ENCODE peak calls at places on chromosome 13, in eight cellular contexts. F is cardiac muscle cell, C is SK-N-SH, D is uterus, Z is GM12865, K is breast epithelium, V is Panc1, T is lower lobe of right lung. I is an unnamed sample.

GRCh38 chr13:105048685-105049084 is 1486.8 kb downstream of the EFNB2 start:
- DNase-seq in C (no peak), Z (peak; percentile 45), D (no peak), T (no peak), K (no peak), F (no peak), V (no peak), I (no peak)

GRCh38 chr13:113651511-113652403 is 6.2 kb downstream of the ATP4B start:
- DNase-seq in C (no peak), F (no peak), V (no peak), D (peak; percentile 8), T (peak; percentile 48), Z (no peak), K (peak; percentile 41), I (no peak)

GRCh38 chr13:73984201-73984600 is 150.0 kb downstream of the KLF12 start:
- DNase-seq in F (no peak), V (no peak), C (no peak), Z (no peak), D (no peak), K (no peak), T (no peak), I (no peak)

GRCh38 chr13:97307882-97308624 is 85.9 kb downstream of the MBNL2 start:
- DNase-seq in K (no peak), T (no peak), C (peak; percentile 45), V (no peak), D (no peak), F (peak; percentile 48), Z (no peak), I (no peak)

GRCh38 chr13:65488606-65489005 is 1741.5 kb downstream of the PCDH9 start:
- DNase-seq in Z (peak; percentile 1), K (no peak), T (no peak), D (no peak), V (no peak), C (no peak), F (no peak), I (no peak)

GRCh38 chr13:70203661-70204229 is 95.5 kb upstream of the KLHL1 start:
- DNase-seq in C (no peak), Z (no peak), V (no peak), T (no peak), K (no peak), F (no peak), D (no peak), I (no peak)

GRCh38 chr13:43134896-43135295 is 111.5 kb downstream of the DNAJC15 start:
- DNase-seq in D (no peak), K (no peak), C (no peak), F (no peak), Z (no peak), T (no peak), V (no peak), I (no peak)

GRCh38 chr13:41700790-41701310 is 243.5 kb downstream of the RGCC start:
- DNase-seq in C (peak; percentile 9), V (no peak), K (no peak), D (no peak), Z (no peak), F (no peak), T (no peak), I (no peak)

GRCh38 chr13:108044929-108045328 is 170.4 kb downstream of the LIG4 start:
- DNase-seq in T (no peak), Z (no peak), F (peak; percentile 18), C (no peak), D (no peak), K (no peak), V (no peak), I (no peak)

GRCh38 chr13:49247722-49248432 is at the start of gene CDADC1:
- DNase-seq in V (peak; percentile 55), Z (peak; percentile 95), D (peak; percentile 98), T (peak; percentile 99), F (peak; percentile 100), K (peak; percentile 95), C (peak; percentile 88), I (peak; percentile 58)

GRCh38 chr13:80979035-80979641 is 638.2 kb upstream of the SPRY2 start:
- DNase-seq in T (peak; percentile 38), Z (peak; percentile 67), F (peak; percentile 71), C (peak; percentile 59), K (no peak), D (no peak), V (peak; percentile 47), I (peak; percentile 25)

GRCh38 chr13:39510296-39510695 is 92.7 kb downstream of the LHFPL6 start:
- DNase-seq in T (no peak), Z (peak; percentile 65), F (no peak), V (no peak), K (no peak), D (no peak), C (no peak), I (no peak)

GRCh38 chr13:79525458-79525857 is 44.5 kb downstream of the NDFIP2 start:
- DNase-seq in F (no peak), C (no peak), V (no peak), D (no peak), K (no peak), Z (no peak), T (no peak), I (no peak)

DNA sequence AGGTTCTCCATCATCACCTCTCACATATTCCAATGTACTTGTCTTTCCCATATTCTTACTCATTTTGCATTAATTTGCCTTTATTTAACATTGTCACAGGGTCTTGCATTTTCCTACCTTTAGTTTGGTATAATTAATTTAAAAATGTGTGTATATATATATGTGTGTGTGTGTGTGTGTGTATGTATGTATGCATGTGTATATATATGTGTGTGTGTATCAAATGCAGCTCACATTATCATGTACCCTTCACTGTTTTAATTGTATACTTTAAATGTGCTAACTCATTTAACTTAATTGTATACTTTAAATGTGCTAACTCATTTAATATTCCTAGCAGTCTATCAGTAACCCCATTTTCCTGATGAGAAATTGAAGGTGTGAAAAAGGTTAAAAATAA is 104.5 kb downstream of the PCDH9 start:
- DNase-seq in V (no peak), F (no peak), T (no peak), Z (no peak), D (no peak), C (no peak), K (no peak), I (no peak)
- TF ChIP-seq CTCF in V (no peak), F (no peak), T (no peak), Z (no peak), D (no peak), C (no peak), K (no peak), I (no peak)

DNA sequence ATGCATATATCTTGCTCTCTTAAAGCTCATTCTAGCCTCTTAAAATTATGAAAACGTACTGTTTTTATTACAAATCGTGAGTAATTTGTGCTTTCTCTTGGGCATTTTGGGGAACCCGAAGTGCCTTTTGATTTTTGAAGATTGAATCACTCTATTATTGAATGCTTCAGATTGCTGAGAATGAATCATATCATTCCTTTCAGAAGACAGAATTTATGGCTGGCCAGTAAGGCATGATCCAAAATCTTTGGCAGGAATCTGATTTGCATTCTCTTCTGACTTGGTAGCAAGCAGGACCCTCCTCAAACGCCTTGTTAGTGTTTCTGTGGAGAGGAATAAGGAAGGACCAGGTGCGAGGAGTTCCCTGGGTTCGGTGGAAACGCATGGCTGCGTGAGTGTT is 49.5 kb downstream of the STARD13 start:
- DNase-seq in D (no peak), Z (no peak), T (no peak), K (no peak), F (no peak), V (no peak), C (no peak), I (no peak)
- H3K4me3 ChIP-seq in D (no peak overlapping the region), Z (no peak overlapping the region), T (no peak overlapping the region), K (no peak overlapping the region), F (no peak overlapping the region), V (no peak overlapping the region), C (no peak overlapping the region), I (no peak overlapping the region)

DNA sequence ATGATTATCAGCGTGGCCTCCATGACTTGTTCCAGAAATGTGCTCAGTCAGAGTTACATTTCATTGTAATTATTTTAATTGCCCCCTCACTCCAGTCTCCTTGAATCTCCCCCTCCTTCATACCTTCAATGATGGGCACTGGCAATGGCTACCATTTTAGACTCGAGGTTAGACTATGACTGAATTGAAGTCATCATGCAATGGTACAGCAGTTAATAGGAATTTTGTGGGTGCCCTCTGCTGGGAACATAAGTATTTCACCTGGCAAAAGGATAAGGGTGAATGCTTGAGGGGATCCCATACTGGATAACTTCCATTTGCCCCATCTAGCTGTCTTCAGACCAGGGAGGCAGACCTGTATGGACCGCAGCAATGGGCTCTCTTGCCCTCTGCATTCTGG is 32.2 kb upstream of the USP12 start:
- DNase-seq in F (no peak), T (no peak), K (no peak), C (no peak), Z (peak; percentile 27), V (no peak), D (no peak), I (no peak)
- TF ChIP-seq CTCF in F (peak; percentile 18), T (no peak), K (peak; percentile 9), C (peak; percentile 46), Z (no peak), V (peak; percentile 47), D (no peak), I (peak; percentile 42)

GRCh38 chr13:50912851-50913250 is 3.3 kb downstream of the RNASEH2B start:
- DNase-seq in K (no peak), F (no peak), Z (no peak), D (no peak), T (no peak), V (no peak), C (no peak), I (no peak)
- H3K4me3 ChIP-seq in K (no peak overlapping the region), F (no peak overlapping the region), Z (no peak overlapping the region), D (no peak overlapping the region), T (no peak overlapping the region), V (no peak overlapping the region), C (no peak overlapping the region), I (no peak overlapping the region)

GRCh38 chr13:98482476-98483444 is 94.1 kb downstream of the STK24 start:
- DNase-seq in Z (peak; percentile 65), D (peak; percentile 62), V (peak; percentile 5), K (peak; percentile 67), C (no peak), F (peak; percentile 77), T (peak; percentile 81), I (no peak)
- TF ChIP-seq CTCF in Z (peak; percentile 47), D (no peak), V (no peak), K (no peak), C (peak; percentile 14), F (peak; percentile 20), T (no peak), I (peak; percentile 53)

GRCh38 chr13:35866801-35867200 is 264.4 kb downstream of the DCLK1 start:
- DNase-seq in V (no peak), T (no peak), K (no peak), Z (no peak), F (no peak), D (no peak), C (no peak), I (no peak)

GRCh38 chr13:35872369-35872768 is 258.8 kb downstream of the DCLK1 start:
- DNase-seq in D (no peak), K (no peak), C (no peak), Z (no peak), V (no peak), F (no peak), T (no peak), I (no peak)

GRCh38 chr13:35874704-35875103 is 256.5 kb downstream of the DCLK1 start:
- DNase-seq in F (no peak), V (no peak), C (no peak), K (no peak), Z (no peak), D (no peak), T (no peak), I (no peak)

GRCh38 chr13:35876601-35877000 is 254.6 kb downstream of the DCLK1 start:
- DNase-seq in Z (no peak), K (no peak), V (no peak), C (no peak), D (no peak), F (no peak), T (no peak), I (no peak)

GRCh38 chr13:35871561-35871960 is 259.6 kb downstream of the DCLK1 start:
- DNase-seq in C (no peak), T (no peak), D (no peak), V (no peak), Z (no peak), K (no peak), F (no peak), I (no peak)
- H3K4me3 ChIP-seq in C (no peak overlapping the region), T (no peak overlapping the region), D (no peak overlapping the region), V (no peak overlapping the region), Z (no peak overlapping the region), K (no peak overlapping the region), F (no peak overlapping the region), I (no peak overlapping the region)